ENCODE peak calls at places on chromosome 15, in six cellular contexts. X, A, P, O, T and M are unnamed samples.
A peak's percentile ranks its signal among the peaks of the same experiment; 100 is the strongest.

GRCh38 chr15:49242820-49243219 is 72.8 kb downstream of the GALK2 start:
- DNase-seq in T (no peak), X (peak; percentile 87), P (no peak), O (no peak), A (no peak), M (no peak)

GRCh38 chr15:70474682-70475438 is 288.5 kb downstream of the UACA start:
- DNase-seq in T (no peak), A (no peak), O (peak; percentile 32), P (peak; percentile 30), X (peak; percentile 92), M (no peak)

GRCh38 chr15:91258436-91258779 is 158.4 kb downstream of the SV2B start:
- DNase-seq in P (no peak), A (no peak), T (no peak), X (no peak), O (no peak), M (no peak)

GRCh38 chr15:66859688-66860253 is 157.7 kb downstream of the SMAD6 start:
- DNase-seq in P (no peak), O (no peak), T (no peak), X (no peak), A (peak; percentile 78), M (no peak)

GRCh38 chr15:65312400-65312916 is 8.0 kb downstream of the RNU5B-1 start:
- DNase-seq in A (no peak), X (no peak), T (no peak), P (no peak), O (no peak), M (no peak)

GRCh38 chr15:64398575-64398974 is 10.9 kb downstream of the TRIP4 start:
- DNase-seq in P (no peak), A (no peak), T (no peak), O (no peak), X (no peak), M (no peak)

GRCh38 chr15:84840741-84841429 is 23.7 kb downstream of the ALPK3 start:
- DNase-seq in P (no peak), O (no peak), A (no peak), T (no peak), X (peak; percentile 31), M (no peak)

GRCh38 chr15:50298340-50298739 is 32.8 kb upstream of the HDC start:
- DNase-seq in O (no peak), A (no peak), P (no peak), X (no peak), T (no peak), M (no peak)

GRCh38 chr15:93986400-93986984 is 244.9 kb upstream of the MCTP2 start:
- DNase-seq in O (no peak), X (no peak), P (no peak), T (no peak), A (no peak), M (no peak)

GRCh38 chr15:86863226-86863915 is 783.7 kb downstream of the AGBL1 start:
- DNase-seq in A (no peak), P (no peak), O (no peak), T (no peak), X (peak; percentile 69), M (no peak)

GRCh38 chr15:41695750-41696436 is 35.7 kb downstream of the MGA start:
- DNase-seq in X (peak; percentile 31), A (no peak), T (peak; percentile 32), O (peak; percentile 26), P (peak; percentile 38), M (no peak)

GRCh38 chr15:77650285-77650684 is 17.6 kb upstream of the LINGO1 start:
- DNase-seq in X (peak; percentile 26), T (no peak), A (no peak), O (no peak), P (no peak), M (no peak)

GRCh38 chr15:30791239-30791638 is 112.5 kb upstream of the FAN1 start:
- DNase-seq in T (no peak), X (peak; percentile 12), O (no peak), P (no peak), A (no peak), M (no peak)

GRCh38 chr15:66883322-66883911 is 181.4 kb downstream of the SMAD6 start:
- DNase-seq in O (no peak), P (no peak), X (peak; percentile 100), A (peak; percentile 98), T (no peak), M (no peak)

GRCh38 chr15:69160976-69161877 is 792 bp downstream of the GLCE start:
- DNase-seq in O (peak; percentile 22), A (no peak), X (peak; percentile 45), P (peak; percentile 14), T (peak; percentile 0), M (peak; percentile 4)

GRCh38 chr15:90201944-90202375 is 830 bp downstream of the SEMA4B start:
- DNase-seq in P (no peak), A (no peak), T (no peak), O (no peak), X (peak; percentile 17), M (no peak)

GRCh38 chr15:82999905-83000671 is 11.4 kb downstream of the C15orf40 start:
- DNase-seq in T (peak; percentile 32), P (peak; percentile 9), A (peak; percentile 44), O (peak; percentile 16), X (peak; percentile 63), M (no peak)

GRCh38 chr15:82646250-82647044 is 716 bp downstream of the CPEB1 start:
- DNase-seq in T (no peak), O (no peak), P (no peak), A (no peak), X (no peak), M (no peak)

GRCh38 chr15:57762302-57762701 is 55.8 kb downstream of the POLR2M start:
- DNase-seq in X (no peak), O (no peak), P (no peak), A (no peak), T (no peak), M (no peak)

GRCh38 chr15:73755481-73755880 is 2.3 kb upstream of the INSYN1 start:
- DNase-seq in O (no peak), X (no peak), T (no peak), P (no peak), A (no peak), M (no peak)

GRCh38 chr15:89105147-89105546 is 16.9 kb downstream of the ABHD2 start:
- DNase-seq in X (peak; percentile 98), A (no peak), P (no peak), O (no peak), T (no peak), M (no peak)

GRCh38 chr15:93614446-93615104 is 525.6 kb upstream of the RGMA start:
- DNase-seq in X (no peak), P (no peak), O (no peak), A (no peak), T (no peak), M (no peak)

GRCh38 chr15:51092480-51092879 is 2.2 kb downstream of the TNFAIP8L3 start:
- DNase-seq in O (no peak), T (no peak), A (no peak), P (no peak), X (no peak), M (no peak)

GRCh38 chr15:39786444-39787056 is 3.9 kb upstream of the FSIP1 start:
- DNase-seq in X (peak; percentile 72), T (no peak), P (no peak), A (no peak), O (no peak), M (no peak)

GRCh38 chr15:31027948-31028586 is 36.6 kb upstream of the MTMR10 start:
- DNase-seq in A (no peak), P (no peak), O (no peak), T (no peak), X (no peak), M (no peak)

GRCh38 chr15:80246425-80246894 is 5.6 kb downstream of the CTXND1 start:
- DNase-seq in T (no peak), A (peak; percentile 48), X (no peak), O (no peak), P (no peak), M (no peak)

GRCh38 chr15:59222106-59222505 is 15.5 kb downstream of the LDHAL6B start:
- DNase-seq in O (no peak), A (no peak), P (no peak), X (peak; percentile 90), T (no peak), M (no peak)

GRCh38 chr15:51492528-51492927 is 130.0 kb downstream of the DMXL2 start:
- DNase-seq in X (no peak), A (no peak), T (no peak), O (no peak), P (no peak), M (no peak)

GRCh38 chr15:57777034-57777433 is 70.5 kb downstream of the POLR2M start:
- DNase-seq in T (no peak), O (no peak), X (no peak), A (no peak), P (no peak), M (no peak)

GRCh38 chr15:100113351-100114075 is 228.3 kb downstream of the ADAMTS17 start:
- DNase-seq in P (no peak), O (no peak), X (no peak), A (no peak), T (no peak), M (no peak)

GRCh38 chr15:69457304-69458280 is 5.0 kb downstream of the RPLP1 start:
- DNase-seq in X (peak; percentile 38), T (no peak), A (no peak), P (no peak), O (no peak), M (no peak)

GRCh38 chr15:40498891-40499290 is 28.1 kb downstream of the CHST14 start:
- DNase-seq in X (no peak), P (no peak), A (peak; percentile 38), O (no peak), T (no peak), M (no peak)

GRCh38 chr15:78350058-78350457 is 9.9 kb downstream of the CRABP1 start:
- DNase-seq in T (no peak), P (no peak), A (no peak), O (no peak), X (no peak), M (no peak)

GRCh38 chr15:41490355-41490754 is 3.3 kb upstream of the ITPKA start:
- DNase-seq in P (no peak), A (no peak), O (peak; percentile 41), X (peak; percentile 96), T (peak; percentile 40), M (no peak)

GRCh38 chr15:34292591-34292990 is 45.0 kb downstream of the SLC12A6 start:
- DNase-seq in T (no peak), O (no peak), A (no peak), X (no peak), P (no peak), M (no peak)

GRCh38 chr15:95475067-95475466 is 855.4 kb upstream of the NR2F2 start:
- DNase-seq in X (no peak), P (no peak), O (no peak), T (no peak), A (no peak), M (no peak)

GRCh38 chr15:31489801-31490646 is 163.4 kb downstream of the KLF13 start:
- DNase-seq in X (peak; percentile 58), P (no peak), O (peak; percentile 36), T (peak; percentile 30), A (peak; percentile 81), M (no peak)

GRCh38 chr15:64019764-64020163 is 26.5 kb downstream of the DAPK2 start:
- DNase-seq in O (no peak), T (no peak), A (no peak), P (no peak), X (no peak), M (no peak)

GRCh38 chr15:94607176-94607654 is 375.9 kb downstream of the MCTP2 start:
- DNase-seq in P (no peak), A (no peak), O (no peak), T (no peak), X (no peak), M (no peak)

GRCh38 chr15:75599396-75599795 is 20.3 kb upstream of the PTPN9 start:
- DNase-seq in O (no peak), T (no peak), A (no peak), P (no peak), X (no peak), M (no peak)